ENCODE peak calls at places on chromosomes 3 and 15, in nine cellular contexts. C is activated naive CD4-positive, alpha-beta T cell treated with anti-CD3 and anti-CD28 coated beads, Interleukin-2, amount 50 U/mL, for 16 hours; W is SHP77; E is cardiac muscle cell; G is breast epithelium; Q is activated T-helper 9 cell treated with anti-CD3 and anti-CD28 coated beads, Interleukin-2, amount 50 U/mL, for 16 hours; A is NCI-H2081; H is HuH-7.5; Y is NCI-H1105. F is an unnamed sample.

GRCh38 chr15:34185666-34186065 is 24.2 kb downstream of the KATNBL1 start:
- DNase-seq in C (no peak), W (no peak), E (peak), G (no peak), Q (no peak), A (no peak), H (no peak), Y (no peak), F (no peak)

GRCh38 chr15:42059661-42060476 is 34.5 kb downstream of the PLA2G4D start:
- DNase-seq in C (peak), W (peak), E (peak), G (peak), Q (peak), A (peak), H (no peak), Y (peak), F (peak)

GRCh38 chr15:63402498-63403253 is 21.0 kb upstream of the CA12 start:
- DNase-seq in C (no peak), W (no peak), E (peak), G (no peak), Q (no peak), A (peak), H (no peak), Y (no peak), F (no peak)

GRCh38 chr15:63232943-63233342 is 43.5 kb downstream of the RAB8B start:
- DNase-seq in C (no peak), W (no peak), E (peak), G (no peak), Q (no peak), A (no peak), H (no peak), Y (no peak), F (no peak)

GRCh38 chr15:55770261-55770660 is 27.3 kb upstream of the PRTG start:
- DNase-seq in C (no peak), W (no peak), E (peak), G (no peak), Q (no peak), A (no peak), H (no peak), Y (no peak), F (no peak)

GRCh38 chr3:150917941-150918340 is 12.7 kb upstream of the MINDY4B start:
- DNase-seq in C (no peak), W (no peak), E (no peak), G (no peak), Q (no peak), A (no peak), H (no peak), Y (no peak), F (no peak)

GRCh38 chr3:116166121-116166520 is 279.2 kb downstream of the LSAMP start:
- DNase-seq in C (no peak), W (no peak), E (no peak), G (no peak), Q (no peak), A (no peak), H (no peak), Y (no peak), F (no peak)

GRCh38 chr15:99504071-99504822 is 61.5 kb upstream of the MEF2A start:
- DNase-seq in C (no peak), W (no peak), E (no peak), G (no peak), Q (no peak), A (no peak), H (no peak), Y (no peak), F (no peak)

GRCh38 chr3:20040476-20041196 is 390 bp downstream of the KAT2B start:
- DNase-seq in C (peak), W (peak), E (peak), G (peak), Q (peak), A (peak), H (peak), Y (peak), F (peak)

GRCh38 chr3:197428961-197429360 is 126.8 kb downstream of the BDH1 start:
- DNase-seq in C (no peak), W (no peak), E (no peak), G (no peak), Q (no peak), A (no peak), H (no peak), Y (no peak), F (no peak)

GRCh38 chr3:156630081-156630772 is 44.2 kb upstream of the TIPARP start:
- DNase-seq in C (no peak), W (no peak), E (no peak), G (no peak), Q (no peak), A (peak), H (no peak), Y (peak), F (peak)

GRCh38 chr3:23743141-23743784 is 62.5 kb upstream of the UBE2E1 start:
- DNase-seq in C (no peak), W (peak), E (no peak), G (no peak), Q (no peak), A (peak), H (no peak), Y (peak), F (peak)